ENCODE peak calls at places on chromosomes 5 and 9, in five cellular contexts. P, W, V, J and R are unnamed samples. For H3K27me3 and H3K9me3, the result is how much of the 10 kb centered on the place peaks cover.

GRCh38 chr9:127089639-127090081 is 32.8 kb downstream of the ANGPTL2 start:
- DNase-seq in P (no peak), W (no peak), J (no peak), V (no peak), R (no peak)

GRCh38 chr5:76918539-76918938 is 34.3 kb upstream of the CRHBP start:
- DNase-seq in J (no peak), V (no peak), W (no peak), P (no peak), R (no peak)

GRCh38 chr9:37476930-37477329 is 8.8 kb upstream of the POLR1E start:
- DNase-seq in P (no peak), W (no peak), V (no peak), J (no peak), R (no peak)

GRCh38 chr5:111364992-111365391 is 140.8 kb downstream of the CAMK4 start:
- DNase-seq in W (peak), P (peak), V (peak), J (no peak), R (no peak)

GRCh38 chr5:51278458-51279049 is 104.7 kb upstream of the ISL1 start:
- DNase-seq in W (no peak), P (no peak), J (peak), V (no peak), R (no peak)

GRCh38 chr5:134549714-134550113 is 24.2 kb downstream of the JADE2 start:
- DNase-seq in W (no peak), P (peak), V (peak), J (no peak), R (no peak)

GRCh38 chr5:132821350-132821749 is 8.2 kb downstream of the SOWAHA start:
- DNase-seq in P (no peak), V (no peak), J (no peak), W (no peak), R (no peak)

GRCh38 chr9:20650750-20651299 is 28.5 kb upstream of the MLLT3 start:
- DNase-seq in V (no peak), W (no peak), P (no peak), J (no peak), R (no peak)

GRCh38 chr9:80143899-80144298 is 572.1 kb downstream of the TLE4 start:
- DNase-seq in J (no peak), W (no peak), P (no peak), V (no peak), R (no peak)

DNA sequence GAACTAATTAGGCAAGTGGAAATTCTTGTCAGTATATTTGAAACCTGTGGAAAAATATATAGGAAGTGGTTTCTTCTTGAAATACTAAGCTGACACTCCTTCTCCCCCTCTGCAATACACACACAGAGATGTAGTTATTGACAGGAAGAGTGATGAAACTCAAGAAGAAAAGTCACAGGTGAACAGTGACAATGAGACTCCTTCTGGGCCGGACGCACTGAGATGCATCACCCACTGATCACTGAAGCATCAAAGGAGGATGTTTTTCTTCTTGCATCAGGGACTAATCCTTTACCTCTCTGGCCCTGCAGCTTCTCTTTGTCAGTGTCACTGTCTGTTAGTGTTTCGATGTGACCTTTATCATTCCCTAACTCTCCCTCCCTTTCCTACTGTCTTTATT is 1864.2 kb upstream of the C9orf72 start:
- DNase-seq in J (no peak), P (no peak), W (no peak), V (no peak), R (no peak)
- H3K9ac ChIP-seq in J (no peak), P (no peak), W (no peak), V (no peak), R (no peak)

DNA sequence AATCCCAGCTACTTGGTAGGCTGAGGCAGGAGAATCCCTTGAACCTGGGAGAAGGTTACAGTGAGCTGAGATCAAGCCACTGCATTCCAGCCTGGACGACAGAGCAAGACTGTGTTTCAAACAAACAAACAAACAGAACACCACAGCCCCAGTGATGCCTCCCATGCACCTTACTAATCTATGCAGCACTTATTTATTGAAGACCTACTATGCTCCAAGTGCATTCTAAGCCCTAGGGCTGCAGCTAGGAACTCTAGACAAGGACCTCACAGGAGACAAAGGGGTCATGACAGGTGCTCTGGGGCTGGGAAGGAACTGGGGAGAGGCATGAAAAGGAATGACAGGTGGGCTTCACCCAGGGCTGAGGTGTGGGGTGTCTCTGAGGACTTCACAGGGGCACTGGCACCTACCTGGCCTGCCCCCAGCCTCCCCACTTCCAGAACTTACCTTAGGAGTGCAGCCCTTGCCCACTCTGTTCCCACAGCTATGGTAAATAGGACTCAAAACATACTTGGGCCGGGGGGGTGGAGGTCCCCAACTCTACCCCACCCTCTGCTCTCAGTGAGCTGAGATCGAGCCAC is 69.4 kb downstream of the C9orf50 start:
- DNase-seq in J (no peak), V (no peak), P (no peak), W (no peak), R (no peak)
- H3K27me3 ChIP-seq in J (under half), V (under half), P (under half), W (under half), R (under half)

GRCh38 chr5:2529371-2530100 is 221.9 kb downstream of the IRX2 start:
- DNase-seq in W (no peak), J (no peak), V (no peak), P (no peak), R (no peak)
- H3K9me3 ChIP-seq in W (under half), J (under half), V (under half), P (under half), R (under half)

DNA sequence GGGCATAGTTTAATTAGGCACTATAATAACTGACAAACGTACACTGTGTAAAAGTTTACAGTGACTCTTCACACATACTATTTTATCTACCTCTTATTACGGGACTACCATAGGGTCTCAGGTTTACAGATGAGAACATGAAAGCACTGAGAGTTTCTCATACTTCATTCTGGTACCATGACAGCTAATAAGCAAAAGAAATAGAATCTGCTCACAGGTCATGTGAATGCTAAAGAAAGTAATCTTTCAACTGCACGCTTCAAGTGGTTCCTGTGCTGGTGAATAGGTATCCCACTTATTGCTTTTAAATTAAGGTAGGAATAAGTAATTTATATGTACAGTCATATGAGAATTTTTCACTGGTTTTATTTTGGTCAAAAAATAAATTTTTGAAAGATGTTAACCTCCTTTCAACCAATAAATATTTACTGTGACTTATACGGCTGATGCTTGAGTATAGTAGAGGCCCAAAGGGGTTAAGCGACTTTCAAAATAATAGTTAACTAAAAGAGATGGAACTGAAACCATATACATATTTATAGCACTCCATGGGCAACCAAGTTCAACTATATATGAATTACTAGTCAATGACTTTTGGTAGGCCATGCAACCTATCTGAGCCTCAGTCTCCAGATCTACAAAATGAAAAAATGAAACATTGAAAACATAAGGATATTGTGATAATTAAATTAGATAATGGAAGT is 8.1 kb downstream of the CDKN2A start:
- DNase-seq in V (no peak), P (no peak), W (no peak), J (no peak), R (no peak)
- H3K9ac ChIP-seq in V (no peak), P (no peak), W (no peak), J (no peak), R (no peak)

DNA sequence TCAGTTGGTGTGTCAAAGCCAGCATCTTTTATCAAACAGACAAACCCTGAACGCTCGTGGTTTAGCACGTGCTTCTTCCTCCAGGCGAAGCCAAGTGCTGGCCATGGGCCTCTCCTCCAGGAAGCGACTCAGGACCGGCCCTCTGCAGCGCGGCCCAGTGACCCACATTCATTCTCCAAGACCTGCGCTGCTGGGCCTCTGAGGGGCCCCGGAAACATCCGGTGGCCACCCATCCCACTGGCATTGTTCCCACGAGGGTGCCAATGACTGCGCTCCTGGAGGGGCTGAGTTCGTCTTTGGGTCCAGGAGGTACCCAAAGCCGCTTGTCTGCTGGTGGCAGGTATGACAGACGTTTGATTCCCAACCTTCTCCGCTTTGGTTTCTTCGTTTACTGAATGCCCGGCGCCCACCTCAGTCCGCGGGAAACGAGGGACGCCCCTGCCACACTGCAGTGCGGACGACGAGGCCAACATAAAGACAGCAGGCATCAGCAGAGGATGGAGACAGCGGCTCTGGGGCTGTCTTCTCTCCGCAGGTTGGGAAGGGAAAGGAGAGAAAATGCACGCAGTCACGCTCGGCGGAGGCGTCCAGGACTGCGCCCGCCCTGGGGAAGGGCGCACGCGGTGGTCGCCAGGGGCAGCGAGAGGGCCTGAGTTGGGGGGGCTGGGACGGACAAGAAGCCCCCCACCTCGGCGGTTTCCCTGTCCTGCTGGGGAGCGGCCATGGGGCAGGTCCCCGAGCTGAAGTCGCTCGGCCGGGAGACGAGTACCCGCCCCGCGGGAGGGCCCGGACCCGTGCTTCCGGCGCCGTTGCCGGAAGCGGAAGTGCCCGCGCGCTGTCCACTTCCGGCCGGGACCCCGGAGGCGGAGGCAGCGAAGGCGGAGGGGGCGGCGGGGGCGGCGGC is at the start of gene EXOC3:
- DNase-seq in V (peak), J (peak), W (peak), P (peak), R (peak)
- H3K27me3 ChIP-seq in V (under half), J (under half), W (under half), P (under half), R (under half)

GRCh38 chr5:141303756-141304155 is at the start of gene SLC25A2:
- DNase-seq in V (no peak), W (no peak), J (no peak), P (no peak), R (no peak)

DNA sequence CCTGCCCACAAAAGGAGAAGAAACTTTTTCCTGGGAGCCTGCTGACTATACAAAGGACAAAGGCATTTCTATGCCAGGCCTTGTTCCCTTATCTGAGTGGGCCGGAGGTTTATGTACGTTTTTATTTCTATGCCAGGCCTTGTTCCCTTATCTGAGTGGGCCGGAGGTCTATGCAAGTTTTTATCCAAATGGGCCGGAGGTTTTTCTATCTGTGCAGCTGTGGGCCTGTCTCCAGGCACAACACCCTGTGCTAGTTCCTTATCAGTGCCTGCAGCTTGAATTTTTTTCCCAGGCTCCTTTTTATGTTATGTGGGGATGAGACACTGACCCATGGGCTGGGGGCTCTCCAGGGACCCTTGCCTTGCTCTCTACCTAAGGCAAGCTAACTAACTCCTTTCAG is 5.5 kb downstream of the SLC25A2 start:
- DNase-seq in W (no peak), J (no peak), P (no peak), V (no peak), R (no peak)
- H3K9me3 ChIP-seq in W (under half), J (under half), P (under half), V (under half), R (under half)

GRCh38 chr5:56607551-56607950 is 207.8 kb upstream of the MAP3K1 start:
- DNase-seq in J (no peak), V (no peak), P (peak), W (no peak), R (no peak)
- H3K9ac ChIP-seq in J (no peak), V (no peak), P (no peak), W (no peak), R (no peak)